ENCODE peak calls at places on chromosomes 1 and 21, in five cellular contexts. B is H9; G is naive thymus-derived CD4-positive, alpha-beta T cell; E is pancreas; F is stomach. K is an unnamed sample. For H3K9me3, the result is how much of the 10 kb centered on the place peaks cover.

GRCh38 chr1:180515364-180515763 is 13.0 kb upstream of the ACBD6 start:
- DNase-seq in B (no peak), G (no peak), E (no peak), F (no peak), K (no peak)

GRCh38 chr1:905811-906531 is 17.8 kb upstream of the SAMD11 start:
- DNase-seq in B (peak), G (no peak), E (no peak), F (peak), K (no peak)

GRCh38 chr1:183374825-183375224 is 43.4 kb downstream of the NMNAT2 start:
- DNase-seq in B (no peak), G (no peak), E (no peak), F (no peak), K (no peak)

GRCh38 chr1:161069731-161070270 is at the start of gene ARHGAP30:
- DNase-seq in B (peak), G (peak), E (no peak), F (peak), K (peak)

GRCh38 chr21:42414928-42415769 is 11.4 kb downstream of the UBASH3A start:
- DNase-seq in B (no peak), G (peak), E (no peak), F (peak), K (peak)

GRCh38 chr21:28229811-28230210 is 762.9 kb downstream of the LTN1 start:
- DNase-seq in B (no peak), G (no peak), E (no peak), F (no peak), K (no peak)

GRCh38 chr21:37073417-37074194 is 552 bp downstream of the TTC3 start:
- DNase-seq in B (no peak), G (peak), E (peak), F (peak), K (peak)

GRCh38 chr1:171486048-171486519 is 754 bp downstream of the PRRC2C start:
- DNase-seq in B (no peak), G (peak), E (no peak), F (peak), K (peak)

GRCh38 chr1:24095140-24095859 is 16.6 kb downstream of the MYOM3 start:
- DNase-seq in B (no peak), G (no peak), E (no peak), F (no peak), K (no peak)

GRCh38 chr1:207007352-207008033 is 25.1 kb downstream of the C1orf116 start:
- DNase-seq in B (no peak), G (no peak), E (peak), F (peak), K (no peak)

GRCh38 chr1:104460880-104461279 is 711.2 kb downstream of the AMY1C start:
- DNase-seq in B (no peak), G (no peak), E (no peak), F (no peak), K (no peak)
- H3K9me3 ChIP-seq in B (under half), G (under half), E (under half), F (under half), K (under half)

DNA sequence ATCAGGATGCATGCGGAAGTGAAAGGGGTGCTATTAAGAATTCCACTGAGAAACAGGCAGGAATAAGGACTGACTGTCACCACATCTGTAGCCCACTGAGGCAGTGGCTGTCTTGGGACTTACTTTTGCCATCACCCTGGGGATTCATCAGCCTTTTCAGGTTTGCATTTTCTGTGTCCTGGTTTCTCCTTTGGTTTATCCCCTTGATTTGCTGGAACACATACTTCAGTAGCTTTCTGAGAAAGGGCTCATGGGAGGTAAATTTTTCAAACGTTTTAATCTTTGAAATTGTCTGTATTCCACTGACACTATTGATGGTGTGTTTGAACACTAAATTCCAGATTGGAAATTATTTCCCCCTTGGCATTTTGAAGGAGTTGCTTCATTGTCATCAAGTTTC is 80.2 kb upstream of the ACTRT2 start:
- DNase-seq in B (no peak), G (no peak), E (no peak), F (no peak), K (no peak)
- H3K9me3 ChIP-seq in B (half or more), G (under half), E (under half), F (under half), K (under half)

GRCh38 chr1:4603317-4604110 is 50.9 kb upstream of the AJAP1 start:
- DNase-seq in B (no peak), G (no peak), E (no peak), F (no peak), K (no peak)
- H3K9me3 ChIP-seq in B (under half), G (under half), E (under half), F (under half), K (under half)

GRCh38 chr1:247948558-247948957 is at the start of gene OR2L8:
- DNase-seq in B (no peak), G (no peak), E (no peak), F (no peak), K (no peak)

DNA sequence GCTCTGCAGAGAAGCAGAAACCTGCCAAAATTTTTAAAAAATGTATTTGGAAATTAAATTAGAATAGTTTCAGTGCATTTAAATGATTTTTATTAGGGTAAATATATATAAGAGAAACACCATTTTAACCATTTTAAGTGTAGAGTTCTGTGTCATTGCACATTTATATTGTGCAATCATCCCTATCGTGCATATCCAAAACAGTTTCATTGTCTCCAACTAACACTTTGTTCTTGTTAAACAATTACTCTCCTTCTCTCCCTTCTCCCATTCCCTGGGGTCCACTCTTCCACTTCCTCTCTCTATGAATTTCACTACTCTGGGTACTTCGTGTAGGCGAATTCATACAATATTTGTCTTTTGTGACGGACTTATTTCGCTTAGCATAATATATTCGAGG is 6.0 kb upstream of the OR2L8 start:
- DNase-seq in B (no peak), G (no peak), E (no peak), F (no peak), K (no peak)
- H3K9me3 ChIP-seq in B (under half), G (under half), E (under half), F (under half), K (under half)

DNA sequence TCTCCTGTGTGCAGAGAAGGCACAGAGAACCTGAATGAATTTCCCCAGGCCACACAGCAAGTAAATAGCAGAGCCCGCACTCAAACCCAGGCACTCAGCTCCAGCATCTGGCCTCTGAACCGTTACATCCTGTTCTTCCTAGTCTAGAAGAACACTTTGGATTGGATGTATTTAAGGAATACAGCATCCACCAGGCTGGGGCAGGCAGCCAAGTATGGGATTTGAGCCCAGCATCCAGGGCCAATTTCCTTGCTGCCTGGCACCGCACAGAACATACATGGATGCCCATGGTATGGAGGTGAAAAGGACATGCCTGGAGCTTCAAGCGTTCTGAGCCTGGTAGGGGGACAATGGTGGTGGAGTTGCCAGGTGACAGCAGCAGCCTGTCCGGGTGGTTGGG is 9.7 kb downstream of the AJAP1 start:
- DNase-seq in B (no peak), G (no peak), E (no peak), F (no peak), K (no peak)
- H3K9me3 ChIP-seq in B (under half), G (under half), E (under half), F (under half), K (under half)

GRCh38 chr1:46099215-46099614 is 33.2 kb downstream of the PIK3R3 start:
- DNase-seq in B (no peak), G (no peak), E (no peak), F (no peak), K (no peak)
- H3K9me3 ChIP-seq in B (under half), G (under half), E (under half), F (under half), K (under half)

DNA sequence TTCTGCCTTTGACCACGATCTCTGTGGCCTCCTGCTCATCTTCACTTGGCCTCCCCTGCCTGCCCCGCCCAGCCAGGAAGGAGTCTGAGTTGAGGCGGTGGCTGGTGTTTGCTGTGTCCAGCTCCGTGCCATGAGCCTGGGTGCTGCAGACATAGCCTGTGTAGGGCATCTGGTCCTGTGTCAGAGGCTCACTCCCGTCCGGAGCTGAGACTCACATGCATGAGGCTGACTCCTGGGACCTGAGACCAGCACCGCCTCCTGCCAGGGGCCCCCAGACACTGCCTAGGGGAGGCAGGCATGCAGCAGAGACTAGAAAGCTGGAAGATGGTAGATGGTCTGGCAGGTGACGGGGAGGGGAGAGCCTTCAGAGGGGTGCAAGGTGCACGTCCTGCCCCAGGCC is 52.2 kb upstream of the TTC34 start:
- DNase-seq in B (no peak), G (no peak), E (no peak), F (no peak), K (no peak)
- H3K9me3 ChIP-seq in B (half or more), G (under half), E (under half), F (under half), K (under half)

DNA sequence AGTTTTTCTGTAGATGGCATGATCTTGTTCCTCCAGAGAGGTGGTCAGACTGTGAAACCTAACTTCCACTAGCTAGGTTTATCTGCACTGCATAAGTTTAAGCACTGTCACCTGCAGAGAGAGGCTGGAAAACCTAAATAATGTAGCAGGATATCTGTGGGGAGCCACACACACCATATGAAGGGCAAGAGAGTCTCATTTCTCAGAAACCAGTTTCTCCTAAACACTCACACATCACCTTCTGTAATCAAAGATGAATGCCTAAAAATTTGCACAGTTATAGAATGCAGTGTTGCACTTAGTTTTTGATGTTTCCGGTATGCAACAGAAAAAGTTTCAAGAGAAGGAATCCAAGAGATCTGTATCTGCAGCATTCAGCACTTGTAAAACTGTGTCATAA is 654.6 kb downstream of the ADGRL2 start:
- DNase-seq in B (no peak), G (no peak), E (no peak), F (no peak), K (no peak)
- H3K9me3 ChIP-seq in B (under half), G (under half), E (under half), F (under half), K (under half)

GRCh38 chr1:10433790-10434189 is 3.6 kb downstream of the CENPS start:
- DNase-seq in B (no peak), G (no peak), E (no peak), F (no peak), K (no peak)
- H3K9me3 ChIP-seq in B (under half), G (under half), E (under half), F (under half), K (under half)

K was measured in T-helper 17 cell.